ENCODE peak calls at places on chromosomes 3 and 15, in nine cellular contexts. A is posterior cingulate gyrus; C is ureter; T is AG04450; L is KG1; J is NCI-H1105; D is cardiac fibroblast; P is activated CD8-positive, alpha-beta memory T cell treated with anti-CD3 and anti-CD28 coated beads for 1 hour; Q is T-helper 2 cell. M is an unnamed sample.

GRCh38 chr15:20348291-20348899 is 193.2 kb downstream of the GOLGA6L6 start:
- DNase-seq in P (no peak), J (no peak), A (no peak), T (no peak), L (no peak), D (no peak), C (peak), Q (no peak), M (no peak)

GRCh38 chr3:65810277-65810676 is 228.4 kb downstream of the MAGI1 start:
- DNase-seq in D (no peak), J (no peak), A (no peak), T (no peak), C (no peak), Q (no peak), P (no peak), L (no peak), M (no peak)

GRCh38 chr3:136731274-136731884 is 20.8 kb downstream of the STAG1 start:
- DNase-seq in D (no peak), A (no peak), C (no peak), T (no peak), J (no peak), P (no peak), Q (no peak), L (no peak), M (no peak)

GRCh38 chr3:24299236-24299635 is 195.4 kb downstream of the THRB start:
- DNase-seq in D (peak), J (no peak), L (no peak), P (no peak), C (no peak), Q (no peak), T (no peak), A (no peak), M (no peak)

GRCh38 chr3:52915245-52915772 is 18.0 kb upstream of the STIMATE start:
- DNase-seq in J (no peak), D (no peak), A (no peak), Q (no peak), P (no peak), C (no peak), T (no peak), L (no peak), M (no peak)

GRCh38 chr3:171838218-171838720 is 4.9 kb upstream of the TMEM212 start:
- DNase-seq in J (no peak), P (no peak), A (peak), T (no peak), D (peak), C (no peak), L (no peak), Q (no peak), M (peak)

GRCh38 chr15:61459785-61460707 is 230.9 kb upstream of the RORA start:
- DNase-seq in P (no peak), T (no peak), L (no peak), C (no peak), A (no peak), J (no peak), D (peak), Q (no peak), M (no peak)

GRCh38 chr3:53114412-53115074 is 15.7 kb downstream of the RFT1 start:
- DNase-seq in D (peak), T (no peak), C (no peak), Q (peak), L (no peak), P (no peak), J (no peak), A (no peak), M (no peak)

GRCh38 chr3:132695422-132695821 is 26.8 kb downstream of the NPHP3 start:
- DNase-seq in Q (no peak), T (no peak), L (no peak), D (peak), C (no peak), A (no peak), J (no peak), P (no peak), M (no peak)

GRCh38 chr3:38046821-38047220 is 7.8 kb downstream of the DLEC1 start:
- DNase-seq in D (no peak), J (no peak), L (no peak), A (no peak), T (no peak), Q (no peak), C (no peak), P (no peak), M (no peak)

GRCh38 chr15:71375934-71376333 is 260.7 kb downstream of the THSD4 start:
- DNase-seq in C (no peak), J (no peak), D (peak), Q (no peak), L (no peak), A (no peak), P (no peak), T (no peak), M (no peak)

GRCh38 chr3:151568095-151568685 is 107.3 kb upstream of the IGSF10 start:
- DNase-seq in P (no peak), J (no peak), Q (no peak), C (no peak), T (no peak), A (no peak), L (no peak), D (peak), M (no peak)

GRCh38 chr3:147540921-147541320 is 131.8 kb downstream of the ZIC1 start:
- DNase-seq in P (no peak), A (no peak), J (no peak), L (no peak), T (no peak), C (no peak), D (no peak), Q (no peak), M (no peak)

GRCh38 chr3:121529308-121529707 is 16.5 kb downstream of the POLQ start:
- DNase-seq in D (peak), T (no peak), A (no peak), P (no peak), Q (peak), C (no peak), J (no peak), L (no peak), M (no peak)

GRCh38 chr3:184632551-184632950 is 71.0 kb downstream of the EPHB3 start:
- DNase-seq in A (no peak), Q (no peak), L (no peak), P (no peak), C (no peak), J (no peak), D (no peak), T (no peak), M (no peak)

GRCh38 chr3:34727700-34728099 is 911.6 kb upstream of the ARPP21 start:
- DNase-seq in C (no peak), P (no peak), T (no peak), J (no peak), L (no peak), Q (peak), A (no peak), D (no peak), M (peak)

GRCh38 chr15:79640206-79640605 is 208.1 kb downstream of the MINAR1 start:
- DNase-seq in A (no peak), C (no peak), P (no peak), T (peak), J (no peak), L (no peak), Q (no peak), D (peak), M (no peak)

GRCh38 chr15:42137461-42138261 is 18.8 kb downstream of the PLA2G4F start:
- DNase-seq in A (no peak), C (peak), P (no peak), L (no peak), Q (peak), T (no peak), J (peak), D (peak), M (peak)

GRCh38 chr3:15206662-15207576 is 873 bp downstream of the CAPN7 start:
- DNase-seq in J (no peak), P (no peak), Q (peak), A (no peak), D (peak), L (no peak), C (peak), T (no peak), M (peak)

GRCh38 chr3:181859518-181859917 is 147.8 kb downstream of the SOX2 start:
- DNase-seq in L (no peak), T (no peak), Q (no peak), C (no peak), P (no peak), D (no peak), J (no peak), A (no peak), M (no peak)

GRCh38 chr15:80142646-80143045 is 10.2 kb upstream of the FAH start:
- DNase-seq in Q (no peak), C (no peak), P (no peak), A (no peak), D (no peak), L (no peak), J (no peak), T (no peak), M (no peak)

GRCh38 chr15:31364301-31365031 is 37.8 kb downstream of the KLF13 start:
- DNase-seq in Q (peak), D (no peak), P (no peak), J (no peak), C (no peak), T (no peak), L (no peak), A (no peak), M (peak)

GRCh38 chr15:98551936-98552562 is 96.3 kb upstream of the IGF1R start:
- DNase-seq in P (no peak), C (no peak), L (no peak), D (no peak), T (no peak), A (no peak), Q (no peak), J (no peak), M (no peak)

GRCh38 chr3:48548731-48549705 is 7.6 kb downstream of the PFKFB4 start:
- DNase-seq in C (peak), Q (peak), A (peak), J (peak), D (peak), T (no peak), P (peak), L (peak), M (peak)

GRCh38 chr15:36896949-36897348 is 203.4 kb downstream of the MEIS2 start:
- DNase-seq in J (no peak), Q (no peak), C (no peak), T (no peak), A (no peak), P (no peak), D (no peak), L (no peak), M (no peak)

GRCh38 chr15:25858952-25859760 is 4.0 kb downstream of the ATP10A start:
- DNase-seq in P (no peak), J (no peak), Q (no peak), L (no peak), C (no peak), T (no peak), D (no peak), A (no peak), M (no peak)

GRCh38 chr3:119599558-119600174 is 2.0 kb downstream of the PLA1A start:
- DNase-seq in L (no peak), D (no peak), Q (no peak), A (no peak), P (no peak), J (no peak), T (no peak), C (no peak), M (no peak)

GRCh38 chr3:171428321-171428787 is 31.9 kb downstream of the TNIK start:
- DNase-seq in L (no peak), P (no peak), C (no peak), T (no peak), D (no peak), Q (peak), A (no peak), J (no peak), M (peak)